ENCODE peak calls at places on chromosomes 6 and 20, in seven cellular contexts. D, F, Y, G, V, L and O are unnamed samples.

GRCh38 chr6:25682324-25682723 is 30.3 kb downstream of the SCGN start:
- DNase-seq in F (no peak), V (no peak), G (no peak), Y (no peak), L (no peak), D (no peak), O (no peak)

GRCh38 chr6:90364291-90364690 is 67.6 kb upstream of the BACH2 start:
- DNase-seq in L (no peak), D (no peak), Y (no peak), G (no peak), F (no peak), V (no peak), O (no peak)

GRCh38 chr6:3654898-3655297 is 96.6 kb downstream of the PXDC1 start:
- DNase-seq in G (no peak), L (no peak), V (no peak), F (no peak), D (no peak), Y (no peak), O (no peak)

GRCh38 chr6:105077592-105078463 is 102.0 kb downstream of the POPDC3 start:
- DNase-seq in V (no peak), L (peak; percentile 68), F (peak; percentile 74), Y (peak; percentile 29), G (no peak), D (no peak), O (peak; percentile 16)

GRCh38 chr6:42255050-42255449 is 37.4 kb upstream of the MRPS10 start:
- DNase-seq in L (no peak), V (no peak), Y (no peak), G (no peak), D (peak; percentile 57), F (no peak), O (no peak)

GRCh38 chr20:62186887-62187866 is 4.3 kb downstream of the MTG2 start:
- DNase-seq in G (no peak), D (no peak), L (peak; percentile 59), F (peak; percentile 7), Y (no peak), V (no peak), O (no peak)

GRCh38 chr6:1670711-1671462 is 61.2 kb downstream of the FOXC1 start:
- DNase-seq in Y (peak; percentile 58), G (no peak), F (peak; percentile 70), D (peak; percentile 80), L (no peak), V (no peak), O (no peak)

GRCh38 chr20:34709836-34710567 is 5.9 kb downstream of the TP53INP2 start:
- DNase-seq in L (peak; percentile 73), F (peak; percentile 60), V (peak; percentile 44), Y (no peak), D (no peak), G (peak; percentile 87), O (no peak)

GRCh38 chr6:37018152-37019064 is 13.0 kb downstream of the FGD2 start:
- DNase-seq in G (peak; percentile 96), V (peak; percentile 90), Y (peak; percentile 93), D (peak; percentile 41), L (peak; percentile 93), F (peak; percentile 96), O (peak; percentile 67)

GRCh38 chr20:17281478-17281877 is 54.6 kb downstream of the PCSK2 start:
- DNase-seq in L (no peak), Y (peak; percentile 47), D (no peak), G (no peak), V (no peak), F (peak; percentile 6), O (no peak)

GRCh38 chr6:113102761-113103160 is 754.4 kb upstream of the MARCKS start:
- DNase-seq in V (peak; percentile 5), F (peak; percentile 58), Y (no peak), D (no peak), L (peak; percentile 54), G (no peak), O (peak; percentile 30)

GRCh38 chr6:159170333-159170672 is 1.1 kb downstream of the FNDC1 start:
- DNase-seq in G (no peak), V (no peak), F (peak; percentile 71), L (no peak), Y (no peak), D (no peak), O (no peak)

GRCh38 chr6:56364482-56365313 is 117.3 kb upstream of the COL21A1 start:
- DNase-seq in D (peak; percentile 49), F (peak; percentile 62), L (peak; percentile 74), V (no peak), Y (peak; percentile 29), G (no peak), O (no peak)

GRCh38 chr6:124200661-124201060 is 397.0 kb downstream of the NKAIN2 start:
- DNase-seq in L (no peak), Y (no peak), V (no peak), G (no peak), D (no peak), F (no peak), O (no peak)

GRCh38 chr20:44209691-44210421 is 715 bp downstream of the OSER1 start:
- DNase-seq in F (peak; percentile 39), L (peak; percentile 30), D (no peak), V (no peak), G (no peak), Y (peak; percentile 17), O (no peak)

GRCh38 chr6:163183791-163184190 is 230.7 kb upstream of the QKI start:
- DNase-seq in V (no peak), D (no peak), F (peak; percentile 8), L (peak; percentile 25), G (no peak), Y (no peak), O (no peak)

GRCh38 chr6:132973556-132973993 is 159.2 kb downstream of the RPS12 start:
- DNase-seq in D (no peak), V (no peak), F (no peak), G (no peak), L (no peak), Y (no peak), O (no peak)

GRCh38 chr6:45196121-45196520 is 132.0 kb upstream of the RUNX2 start:
- DNase-seq in V (no peak), G (no peak), Y (no peak), D (no peak), L (no peak), F (peak; percentile 8), O (no peak)

GRCh38 chr20:25064561-25064960 is 6.6 kb upstream of the ACSS1 start:
- DNase-seq in V (no peak), F (no peak), L (no peak), D (no peak), G (no peak), Y (no peak), O (no peak)

GRCh38 chr20:11136691-11137090 is 462.9 kb upstream of the JAG1 start:
- DNase-seq in V (no peak), L (no peak), Y (no peak), D (no peak), G (no peak), F (no peak), O (no peak)

GRCh38 chr6:109102762-109103161 is 7.5 kb downstream of the CEP57L1 start:
- DNase-seq in L (no peak), D (no peak), V (no peak), Y (no peak), G (no peak), F (no peak), O (no peak)

GRCh38 chr6:52310932-52311331 is 26.4 kb upstream of the MCM3 start:
- DNase-seq in G (no peak), L (no peak), V (no peak), F (no peak), Y (no peak), D (no peak), O (no peak)

GRCh38 chr20:19588731-19589130 is 169.3 kb upstream of the RIN2 start:
- DNase-seq in F (no peak), Y (no peak), L (peak; percentile 4), V (no peak), G (no peak), D (no peak), O (no peak)

GRCh38 chr20:18632196-18632789 is 44.4 kb downstream of the DTD1 start:
- DNase-seq in G (peak; percentile 62), Y (peak; percentile 74), V (peak; percentile 53), L (peak; percentile 75), D (no peak), F (peak; percentile 83), O (no peak)

GRCh38 chr20:23049201-23049932 is at the start of gene THBD:
- DNase-seq in V (peak; percentile 88), Y (no peak), G (peak; percentile 71), D (no peak), L (peak; percentile 70), F (peak; percentile 45), O (no peak)

GRCh38 chr20:62206388-62206775 is 13.7 kb downstream of the HRH3 start:
- DNase-seq in G (no peak), L (no peak), Y (no peak), V (no peak), D (no peak), F (no peak), O (no peak)

GRCh38 chr6:166997768-166998255 is 1.4 kb upstream of the CEP43 start:
- DNase-seq in D (peak; percentile 21), L (peak; percentile 77), V (peak; percentile 39), G (peak; percentile 84), F (peak; percentile 84), Y (peak; percentile 83), O (peak; percentile 48)

GRCh38 chr6:38725414-38726183 is 10.5 kb downstream of the DNAH8 start:
- DNase-seq in G (no peak), L (no peak), V (no peak), Y (peak; percentile 48), D (no peak), F (peak; percentile 61), O (no peak)
- H3K4me3 ChIP-seq in G (no peak overlapping the region), L (no peak overlapping the region), V (no peak overlapping the region), Y (no peak overlapping the region), D (no peak overlapping the region), F (no peak overlapping the region), O (no peak overlapping the region)

GRCh38 chr6:31114970-31115849 is 610 bp downstream of the PSORS1C1 start:
- DNase-seq in L (peak; percentile 76), V (no peak), G (no peak), F (peak; percentile 47), D (no peak), Y (no peak), O (no peak)
- TF ChIP-seq CTCF in L (peak; percentile 29), V (no peak), G (no peak), F (peak; percentile 24), D (peak; percentile 52), Y (no peak), O (peak; percentile 27)

GRCh38 chr6:107730106-107730505 is 94.0 kb downstream of the SCML4 start:
- DNase-seq in G (no peak), Y (no peak), V (no peak), L (no peak), F (no peak), D (no peak), O (no peak)
- H3K4me3 ChIP-seq in G (no peak overlapping the region), Y (no peak overlapping the region), V (no peak overlapping the region), L (no peak overlapping the region), F (no peak overlapping the region), D (no peak overlapping the region), O (no peak overlapping the region)

DNA sequence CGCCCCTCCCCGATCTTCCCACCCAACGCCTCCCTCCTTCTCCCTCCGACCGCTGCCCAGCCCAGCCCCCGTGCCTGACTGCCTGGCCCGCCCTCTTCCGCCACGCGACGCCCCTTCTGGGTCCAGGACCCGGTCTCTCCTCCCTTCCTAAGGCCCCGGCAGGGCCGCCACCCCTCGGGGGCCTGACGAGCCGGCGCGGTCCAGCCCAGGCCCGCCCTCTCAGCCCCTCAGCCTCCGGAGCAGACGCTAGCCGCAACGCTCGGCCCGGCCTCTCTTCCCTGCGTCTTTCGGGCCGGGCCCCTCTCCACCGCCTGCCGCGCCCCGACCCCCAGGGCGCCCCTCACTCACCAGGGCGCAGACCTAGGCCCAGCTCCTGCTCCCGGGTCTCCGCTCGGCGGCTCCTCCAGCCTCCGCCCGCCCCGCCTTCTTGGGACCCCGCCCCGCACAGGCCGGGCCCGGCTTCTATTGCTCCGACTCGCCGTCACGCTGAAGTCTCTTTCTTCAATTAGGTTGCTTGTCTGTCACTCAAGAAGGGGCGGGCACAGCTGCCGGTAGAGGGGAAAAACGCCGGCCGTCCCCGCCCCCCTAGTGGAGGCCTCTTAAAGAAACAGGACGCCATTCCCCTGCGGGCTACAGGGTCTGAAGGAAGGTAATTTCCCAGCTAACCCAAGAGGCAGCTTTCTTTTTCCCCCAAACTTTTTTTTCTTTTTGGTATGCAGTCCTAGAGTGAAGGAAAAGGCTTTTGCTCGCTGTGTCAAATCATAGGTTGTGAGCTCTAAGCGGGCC is at the start of gene ELMO2:
- DNase-seq in Y (peak; percentile 97), F (peak; percentile 98), V (peak; percentile 99), G (peak; percentile 98), D (peak; percentile 77), L (peak; percentile 98), O (peak; percentile 87)
- TF ChIP-seq CTCF in Y (no peak), F (no peak), V (no peak), G (no peak), D (no peak), L (no peak), O (no peak)